ENCODE peak calls at places on chromosomes 11 and 22, in six cellular contexts. N, W, A, Y, U and D are unnamed samples.

GRCh38 chr11:130832571-130833432 is 83.5 kb downstream of the SNX19 start:
- DNase-seq in A (peak; percentile 54), U (no peak), Y (no peak), N (peak; percentile 43), W (peak; percentile 53), D (no peak)

GRCh38 chr11:86063536-86063935 is 5.3 kb downstream of the PICALM start:
- DNase-seq in N (no peak), A (peak; percentile 69), Y (peak; percentile 69), U (no peak), W (no peak), D (no peak)

GRCh38 chr11:129732926-129733325 is 82.7 kb upstream of the TMEM45B start:
- DNase-seq in N (no peak), Y (no peak), U (no peak), A (no peak), W (no peak), D (no peak)

GRCh38 chr11:114987171-114987760 is 308.9 kb downstream of the NXPE2 start:
- DNase-seq in N (no peak), A (no peak), Y (peak; percentile 42), W (no peak), U (no peak), D (no peak)

GRCh38 chr11:23127706-23128105 is 267.4 kb upstream of the CCDC179 start:
- DNase-seq in U (no peak), W (no peak), N (no peak), Y (no peak), A (no peak), D (no peak)

GRCh38 chr11:134342572-134343340 is 11.0 kb downstream of the GLB1L2 start:
- DNase-seq in A (no peak), Y (no peak), W (no peak), N (no peak), U (no peak), D (no peak)

GRCh38 chr22:45185718-45186511 is 22.2 kb downstream of the NUP50 start:
- DNase-seq in U (no peak), N (no peak), A (peak; percentile 35), W (no peak), Y (no peak), D (no peak)

GRCh38 chr11:128297111-128297651 is 290.2 kb downstream of the ETS1 start:
- DNase-seq in Y (no peak), W (peak; percentile 18), U (no peak), A (no peak), N (no peak), D (no peak)

GRCh38 chr22:27685515-27685914 is 116.0 kb downstream of the MN1 start:
- DNase-seq in A (no peak), U (no peak), Y (no peak), W (no peak), N (no peak), D (no peak)

GRCh38 chr11:127106142-127106541 is 105.6 kb upstream of the KIRREL3 start:
- DNase-seq in Y (no peak), N (no peak), W (peak; percentile 12), A (peak; percentile 11), U (peak; percentile 69), D (no peak)

GRCh38 chr11:131579932-131580387 is 209.5 kb downstream of the NTM start:
- DNase-seq in Y (peak; percentile 1), A (peak; percentile 95), N (peak; percentile 43), W (peak; percentile 40), U (peak; percentile 37), D (peak; percentile 36)

GRCh38 chr11:2779981-2780849 is 80.4 kb upstream of the KCNQ1OT1 start:
- DNase-seq in U (no peak), Y (no peak), N (peak; percentile 12), A (no peak), W (no peak), D (no peak)

GRCh38 chr11:71418643-71419042 is 29.6 kb downstream of the DHCR7 start:
- DNase-seq in N (no peak), Y (no peak), A (no peak), W (no peak), U (no peak), D (no peak)

GRCh38 chr11:19872526-19873135 is 160.0 kb downstream of the NAV2 start:
- DNase-seq in N (no peak), U (no peak), Y (peak; percentile 78), W (no peak), A (no peak), D (peak; percentile 9)

GRCh38 chr11:33268945-33269567 is 11.9 kb downstream of the HIPK3 start:
- DNase-seq in N (peak; percentile 30), A (peak; percentile 69), U (no peak), W (peak; percentile 29), Y (no peak), D (no peak)

GRCh38 chr11:108009497-108010360 is 1.0 kb downstream of the CUL5 start:
- DNase-seq in W (no peak), N (peak; percentile 11), A (peak; percentile 58), Y (peak; percentile 28), U (no peak), D (no peak)

GRCh38 chr11:131146817-131147490 is 223.5 kb upstream of the NTM start:
- DNase-seq in U (no peak), W (peak; percentile 36), A (peak; percentile 66), Y (no peak), N (no peak), D (no peak)

GRCh38 chr11:9193316-9193715 is 71.8 kb downstream of the DENND5A start:
- DNase-seq in A (no peak), W (no peak), U (no peak), N (no peak), Y (no peak), D (no peak)

DNA sequence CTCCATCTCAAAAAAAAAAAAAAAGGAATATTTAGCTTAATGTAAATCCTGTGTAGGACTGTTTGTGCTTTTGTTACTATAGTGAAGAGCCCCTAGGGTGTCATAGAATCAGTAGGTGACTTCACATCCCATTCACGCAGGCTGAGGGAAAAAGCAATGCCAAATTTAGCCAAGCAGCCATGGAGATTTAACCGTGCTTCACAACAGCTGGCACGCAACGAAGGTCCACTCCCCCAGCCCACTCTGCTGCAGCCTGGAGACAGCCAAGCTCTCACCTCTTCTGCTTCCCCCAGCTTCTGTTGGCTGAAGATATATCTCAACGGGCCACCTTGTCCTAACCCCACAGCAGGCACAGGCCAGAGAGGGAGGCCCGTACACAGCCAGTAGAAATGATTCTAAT is 78.8 kb upstream of the BID start:
- DNase-seq in W (no peak), N (no peak), Y (no peak), U (no peak), A (no peak), D (no peak)
- H3K4me1 ChIP-seq in W (no peaks in the 10 kb centered on the region), N (no peaks in the 10 kb centered on the region), Y (peaks cover 8% of the 10 kb centered on the region), U (no peaks in the 10 kb centered on the region), A (no peaks in the 10 kb centered on the region), D (no peaks in the 10 kb centered on the region)

DNA sequence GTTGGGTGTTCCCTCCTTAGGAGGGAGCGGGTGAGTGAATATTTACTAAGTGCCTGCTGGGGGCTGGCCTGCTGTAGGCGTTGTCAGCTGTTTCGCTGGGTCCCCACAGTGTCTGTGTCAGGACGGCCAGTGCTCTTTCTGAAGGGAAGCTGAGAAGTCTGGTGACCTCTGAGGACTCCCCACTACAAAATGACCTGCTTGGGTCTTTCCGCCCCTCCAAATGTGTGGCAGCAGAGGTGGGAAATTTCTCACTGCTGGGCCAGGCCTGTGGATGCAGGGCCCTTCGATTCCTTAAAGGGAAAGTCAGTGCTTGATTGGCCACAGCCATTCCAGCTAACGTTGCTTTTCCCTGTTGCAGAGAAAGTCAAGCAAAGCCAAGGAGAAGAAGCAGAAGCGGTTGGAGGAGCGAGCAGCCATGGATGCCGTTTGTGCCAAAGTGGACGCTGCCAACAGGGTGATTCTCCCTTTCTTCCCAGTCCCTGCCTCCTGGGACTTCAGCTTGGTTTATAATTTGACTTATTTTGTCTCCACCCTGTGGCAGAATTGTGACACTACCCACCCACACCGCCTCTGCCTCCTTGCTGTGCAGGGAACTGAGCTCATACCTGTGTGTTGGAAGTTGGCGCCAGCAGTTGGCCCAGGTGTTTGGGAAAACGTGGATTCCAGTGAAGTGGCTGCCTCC is 6.8 kb downstream of the NAA40 start:
- DNase-seq in Y (peak; percentile 64), N (peak; percentile 81), A (peak; percentile 91), W (peak; percentile 68), U (peak; percentile 30), D (peak; percentile 22)
- H3K9ac ChIP-seq in Y (no peak overlapping the region), N (no peak overlapping the region), A (peak overlapping the region; percentile 69), W (no peak overlapping the region), U (no peak overlapping the region), D (no peak overlapping the region)

GRCh38 chr22:22925795-22926358 is 38.3 kb downstream of the IGLL5 start:
- DNase-seq in U (no peak), A (no peak), W (no peak), Y (no peak), N (no peak), D (no peak)

GRCh38 chr22:22926359-22927195 is 39.0 kb downstream of the IGLL5 start:
- DNase-seq in N (no peak), W (no peak), A (no peak), U (no peak), Y (no peak), D (no peak)

GRCh38 chr22:22924369-22925145 is 36.9 kb downstream of the IGLL5 start:
- DNase-seq in U (no peak), Y (no peak), W (no peak), A (no peak), N (no peak), D (no peak)

GRCh38 chr22:22923930-22924329 is 36.3 kb downstream of the IGLL5 start:
- DNase-seq in Y (no peak), N (no peak), U (no peak), A (no peak), W (no peak), D (no peak)

DNA sequence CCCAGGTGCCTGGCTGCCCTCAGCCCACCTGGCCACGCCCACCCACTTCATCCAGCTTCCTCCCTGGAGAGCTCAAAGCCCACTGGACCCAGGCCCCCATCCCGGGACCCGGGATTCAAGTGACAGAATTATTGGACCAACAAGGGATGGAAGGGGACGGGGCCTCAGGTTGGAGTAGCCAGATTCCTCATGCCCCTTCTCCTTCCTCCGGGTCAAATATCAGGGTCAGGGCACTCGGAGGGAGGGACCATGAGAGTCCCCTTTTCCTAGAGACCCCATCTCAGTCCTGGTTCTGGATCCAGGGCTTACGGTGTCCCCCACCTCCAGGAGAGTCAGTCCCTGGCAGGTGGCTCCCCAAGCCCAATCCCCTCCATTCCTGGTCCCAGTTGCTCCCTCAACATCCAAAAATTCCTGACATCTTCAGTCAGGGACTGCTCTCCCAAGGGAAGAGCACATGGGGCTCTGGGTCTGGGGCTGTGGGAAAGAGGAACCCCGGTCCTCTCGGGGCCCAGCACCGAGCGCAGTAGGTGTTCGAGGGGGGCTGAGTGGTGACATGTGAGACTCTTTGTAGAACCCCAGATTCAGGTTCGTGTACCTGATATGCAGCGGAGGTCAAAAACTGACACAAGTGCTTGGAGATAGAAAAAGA is 37.7 kb downstream of the IGLL5 start:
- DNase-seq in N (no peak), W (no peak), U (no peak), Y (no peak), A (no peak), D (no peak)
- H3K36me3 ChIP-seq in N (no peaks in the 10 kb centered on the region), W (no peaks in the 10 kb centered on the region), U (no peaks in the 10 kb centered on the region), Y (no peaks in the 10 kb centered on the region), A (no peaks in the 10 kb centered on the region), D (no peaks in the 10 kb centered on the region)

GRCh38 chr11:122723106-122723505 is 67.6 kb downstream of the UBASH3B start:
- DNase-seq in Y (no peak), U (no peak), W (peak; percentile 69), A (no peak), N (no peak), D (no peak)
- H3K4me1 ChIP-seq in Y (peaks cover 37% of the 10 kb centered on the region), U (peaks cover 25% of the 10 kb centered on the region), W (peaks cover 37% of the 10 kb centered on the region), A (peaks cover 54% of the 10 kb centered on the region), N (peaks cover 34% of the 10 kb centered on the region), D (peaks cover 3% of the 10 kb centered on the region)